ENCODE peak calls at places on chromosomes 4 and X, in nine cellular contexts. One of them, this sample, is unnamed.

GRCh38 chr4:125486354-125486753 is 171.6 kb downstream of the FAT4 start:
- DNase-seq in progenitor cell of endocrine pancreas: no peak
- DNase-seq in NAMALWA: no peak
- DNase-seq in fibroblast of lung: no peak
- DNase-seq in effector CD4-positive, alpha-beta T cell: no peak
- DNase-seq in NCI-H1417: no peak
- DNase-seq in amygdala: no peak
- DNase-seq in H9: no peak
- DNase-seq in HepG2: no peak
- DNase-seq in this sample: no peak

GRCh38 chr4:56348582-56348981 is 38.7 kb downstream of the AASDH start:
- DNase-seq in fibroblast of lung: no peak
- DNase-seq in effector CD4-positive, alpha-beta T cell: no peak
- DNase-seq in HepG2: no peak
- DNase-seq in NAMALWA: no peak
- DNase-seq in amygdala: no peak
- DNase-seq in progenitor cell of endocrine pancreas: no peak
- DNase-seq in H9: peak; percentile 30
- DNase-seq in NCI-H1417: no peak
- DNase-seq in this sample: no peak

GRCh38 chr4:8157496-8157895 is 1.1 kb downstream of the ABLIM2 start:
- DNase-seq in fibroblast of lung: no peak
- DNase-seq in effector CD4-positive, alpha-beta T cell: no peak
- DNase-seq in NAMALWA: no peak
- DNase-seq in amygdala: no peak
- DNase-seq in H9: peak; percentile 47
- DNase-seq in HepG2: no peak
- DNase-seq in NCI-H1417: peak; percentile 12
- DNase-seq in progenitor cell of endocrine pancreas: no peak
- DNase-seq in this sample: no peak

GRCh38 chr4:5955201-5955821 is 62.4 kb upstream of the CRMP1 start:
- DNase-seq in amygdala: no peak
- DNase-seq in HepG2: no peak
- DNase-seq in progenitor cell of endocrine pancreas: no peak
- DNase-seq in effector CD4-positive, alpha-beta T cell: no peak
- DNase-seq in fibroblast of lung: no peak
- DNase-seq in H9: peak; percentile 61
- DNase-seq in NAMALWA: no peak
- DNase-seq in NCI-H1417: peak; percentile 67
- DNase-seq in this sample: no peak

GRCh38 chr4:26223160-26223559 is 97.7 kb upstream of the RBPJ start:
- DNase-seq in NCI-H1417: no peak
- DNase-seq in HepG2: no peak
- DNase-seq in amygdala: no peak
- DNase-seq in progenitor cell of endocrine pancreas: no peak
- DNase-seq in effector CD4-positive, alpha-beta T cell: no peak
- DNase-seq in NAMALWA: no peak
- DNase-seq in fibroblast of lung: no peak
- DNase-seq in H9: no peak
- DNase-seq in this sample: no peak

GRCh38 chr4:36388710-36389109 is 107.3 kb downstream of the DTHD1 start:
- DNase-seq in fibroblast of lung: no peak
- DNase-seq in effector CD4-positive, alpha-beta T cell: no peak
- DNase-seq in progenitor cell of endocrine pancreas: no peak
- DNase-seq in H9: no peak
- DNase-seq in HepG2: no peak
- DNase-seq in NCI-H1417: no peak
- DNase-seq in NAMALWA: no peak
- DNase-seq in amygdala: no peak
- DNase-seq in this sample: no peak

GRCh38 chr4:112854420-112854819 is 195.0 kb upstream of the ANK2 start:
- DNase-seq in amygdala: no peak
- DNase-seq in NAMALWA: no peak
- DNase-seq in HepG2: no peak
- DNase-seq in H9: no peak
- DNase-seq in progenitor cell of endocrine pancreas: no peak
- DNase-seq in NCI-H1417: no peak
- DNase-seq in effector CD4-positive, alpha-beta T cell: no peak
- DNase-seq in fibroblast of lung: no peak
- DNase-seq in this sample: no peak

GRCh38 chrX:150899191-150899757 is 806 bp upstream of the CD99L2 start:
- DNase-seq in NAMALWA: peak; percentile 60
- DNase-seq in H9: peak; percentile 58
- DNase-seq in effector CD4-positive, alpha-beta T cell: peak; percentile 4
- DNase-seq in NCI-H1417: peak; percentile 65
- DNase-seq in progenitor cell of endocrine pancreas: no peak
- DNase-seq in fibroblast of lung: peak; percentile 11
- DNase-seq in amygdala: peak; percentile 20
- DNase-seq in HepG2: no peak
- DNase-seq in this sample: no peak

GRCh38 chrX:140091276-140091886 is 126.1 kb upstream of the CXorf66 start:
- DNase-seq in H9: peak; percentile 58
- DNase-seq in NAMALWA: no peak
- DNase-seq in amygdala: peak; percentile 2
- DNase-seq in effector CD4-positive, alpha-beta T cell: no peak
- DNase-seq in NCI-H1417: no peak
- DNase-seq in fibroblast of lung: no peak
- DNase-seq in progenitor cell of endocrine pancreas: peak; percentile 42
- DNase-seq in HepG2: no peak
- DNase-seq in this sample: no peak